ENCODE peak calls at places on chromosomes 13 and 19, in six cellular contexts. One of them, this sample, is unnamed.

GRCh38 chr13:30413842-30414241 is 8.5 kb upstream of the UBE2L5 start:
- DNase-seq in anterior cingulate cortex: no peak
- DNase-seq in hepatic stellate cell: no peak
- DNase-seq in mesothelial cell of epicardium: no peak
- DNase-seq in OCI-LY7: no peak
- DNase-seq in T-helper 2 cell: no peak
- DNase-seq in this sample: no peak

GRCh38 chr13:38763446-38764381 is 76.8 kb downstream of the FREM2 start:
- DNase-seq in mesothelial cell of epicardium: no peak
- DNase-seq in T-helper 2 cell: no peak
- DNase-seq in hepatic stellate cell: peak
- DNase-seq in OCI-LY7: peak
- DNase-seq in anterior cingulate cortex: no peak
- DNase-seq in this sample: no peak

GRCh38 chr13:49649244-49649962 is 21.1 kb downstream of the ARL11 start:
- DNase-seq in hepatic stellate cell: peak
- DNase-seq in anterior cingulate cortex: no peak
- DNase-seq in mesothelial cell of epicardium: no peak
- DNase-seq in T-helper 2 cell: no peak
- DNase-seq in OCI-LY7: no peak
- DNase-seq in this sample: no peak

GRCh38 chr19:4328243-4328990 is 10.2 kb downstream of the STAP2 start:
- DNase-seq in hepatic stellate cell: peak
- DNase-seq in OCI-LY7: peak
- DNase-seq in T-helper 2 cell: peak
- DNase-seq in mesothelial cell of epicardium: peak
- DNase-seq in anterior cingulate cortex: peak
- DNase-seq in this sample: peak

GRCh38 chr19:45677351-45678230 is 9.6 kb downstream of the GIPR start:
- DNase-seq in T-helper 2 cell: peak
- DNase-seq in OCI-LY7: peak
- DNase-seq in mesothelial cell of epicardium: peak
- DNase-seq in anterior cingulate cortex: no peak
- DNase-seq in hepatic stellate cell: peak
- DNase-seq in this sample: peak

GRCh38 chr19:7870571-7871279 is 3.5 kb downstream of the PRR36 start:
- DNase-seq in anterior cingulate cortex: no peak
- DNase-seq in mesothelial cell of epicardium: peak
- DNase-seq in hepatic stellate cell: no peak
- DNase-seq in T-helper 2 cell: peak
- DNase-seq in OCI-LY7: peak
- DNase-seq in this sample: peak

GRCh38 chr13:77026255-77026782 is 640 bp downstream of the FBXL3 start:
- DNase-seq in T-helper 2 cell: peak
- DNase-seq in mesothelial cell of epicardium: peak
- DNase-seq in anterior cingulate cortex: peak
- DNase-seq in hepatic stellate cell: peak
- DNase-seq in OCI-LY7: peak
- DNase-seq in this sample: peak

GRCh38 chr19:2977686-2978466 is 512 bp downstream of the TLE6 start:
- DNase-seq in T-helper 2 cell: no peak
- DNase-seq in mesothelial cell of epicardium: no peak
- DNase-seq in anterior cingulate cortex: no peak
- DNase-seq in OCI-LY7: peak
- DNase-seq in hepatic stellate cell: no peak
- DNase-seq in this sample: no peak

GRCh38 chr13:46119883-46120614 is 15.2 kb upstream of the CPB2 start:
- DNase-seq in anterior cingulate cortex: no peak
- DNase-seq in mesothelial cell of epicardium: peak
- DNase-seq in T-helper 2 cell: no peak
- DNase-seq in OCI-LY7: no peak
- DNase-seq in hepatic stellate cell: no peak
- DNase-seq in this sample: no peak

GRCh38 chr13:41428155-41428554 is 29.2 kb upstream of the RGCC start:
- DNase-seq in T-helper 2 cell: peak
- DNase-seq in hepatic stellate cell: no peak
- DNase-seq in OCI-LY7: no peak
- DNase-seq in anterior cingulate cortex: no peak
- DNase-seq in mesothelial cell of epicardium: no peak
- DNase-seq in this sample: no peak

GRCh38 chr13:29543230-29544215 is 52.0 kb downstream of the SLC7A1 start:
- DNase-seq in hepatic stellate cell: peak
- DNase-seq in mesothelial cell of epicardium: no peak
- DNase-seq in OCI-LY7: no peak
- DNase-seq in anterior cingulate cortex: no peak
- DNase-seq in T-helper 2 cell: no peak
- DNase-seq in this sample: no peak

GRCh38 chr13:44867825-44868224 is 121.4 kb downstream of the NUFIP1 start:
- DNase-seq in anterior cingulate cortex: no peak
- DNase-seq in OCI-LY7: no peak
- DNase-seq in T-helper 2 cell: no peak
- DNase-seq in hepatic stellate cell: no peak
- DNase-seq in mesothelial cell of epicardium: no peak
- DNase-seq in this sample: no peak

GRCh38 chr19:1265611-1266115 is 3.5 kb upstream of the CIRBP start:
- DNase-seq in OCI-LY7: no peak
- DNase-seq in mesothelial cell of epicardium: no peak
- DNase-seq in hepatic stellate cell: peak
- DNase-seq in anterior cingulate cortex: no peak
- DNase-seq in T-helper 2 cell: peak
- DNase-seq in this sample: no peak

GRCh38 chr19:39277598-39277997 is 9.4 kb downstream of the IFNL2 start:
- DNase-seq in anterior cingulate cortex: no peak
- DNase-seq in hepatic stellate cell: peak
- DNase-seq in T-helper 2 cell: no peak
- DNase-seq in OCI-LY7: no peak
- DNase-seq in mesothelial cell of epicardium: no peak
- DNase-seq in this sample: no peak

GRCh38 chr13:111005808-111006494 is 91.1 kb upstream of the ANKRD10 start:
- DNase-seq in OCI-LY7: no peak
- DNase-seq in hepatic stellate cell: peak
- DNase-seq in T-helper 2 cell: no peak
- DNase-seq in anterior cingulate cortex: no peak
- DNase-seq in mesothelial cell of epicardium: no peak
- DNase-seq in this sample: no peak

GRCh38 chr13:56134524-56134923 is 1006.2 kb upstream of the PRR20A start:
- DNase-seq in mesothelial cell of epicardium: no peak
- DNase-seq in T-helper 2 cell: no peak
- DNase-seq in OCI-LY7: no peak
- DNase-seq in hepatic stellate cell: no peak
- DNase-seq in anterior cingulate cortex: no peak
- DNase-seq in this sample: no peak

GRCh38 chr19:45113628-45114027 is 20.6 kb downstream of the PPP1R37 start:
- DNase-seq in OCI-LY7: no peak
- DNase-seq in T-helper 2 cell: no peak
- DNase-seq in anterior cingulate cortex: no peak
- DNase-seq in hepatic stellate cell: no peak
- DNase-seq in mesothelial cell of epicardium: no peak
- DNase-seq in this sample: no peak

This sample was measured in activated CD4-positive, CD25-positive, alpha-beta regulatory T cell treated with anti-CD3 and anti-CD28 coated beads, Interleukin-2, amount 50 U/mL, for 72 hours.